ENCODE peak calls at places on chromosomes 1 and 21, in four cellular contexts. X is heart left ventricle, H is GM12891, T is H1. S is an unnamed sample.

GRCh38 chr1:221564891-221565290 is 177.0 kb downstream of the DUSP10 start:
- DNase-seq in T (no peak), H (no peak), X (no peak), S (no peak)

GRCh38 chr21:31124005-31124404 is 85.7 kb upstream of the KRTAP19-8 start:
- DNase-seq in X (no peak), T (no peak), H (no peak), S (no peak)

GRCh38 chr21:46161180-46161799 is 5.9 kb upstream of the FTCD start:
- DNase-seq in T (no peak), X (peak), H (no peak), S (peak)

GRCh38 chr1:162022626-162023025 is 1.0 kb downstream of the OLFML2B start:
- DNase-seq in T (no peak), X (no peak), H (no peak), S (no peak)

GRCh38 chr1:20100632-20101355 is 18.5 kb downstream of the PLA2G2D start:
- DNase-seq in H (peak), X (peak), T (peak), S (peak)

GRCh38 chr1:226217273-226217672 is 6.2 kb upstream of the MIXL1 start:
- DNase-seq in H (no peak), X (no peak), T (no peak), S (no peak)

GRCh38 chr1:225378880-225379279 is 49.0 kb downstream of the LBR start:
- DNase-seq in H (no peak), T (peak), X (no peak), S (no peak)

GRCh38 chr21:17921579-17922530 is 102.7 kb upstream of the C21orf91 start:
- DNase-seq in X (no peak), H (no peak), T (no peak), S (no peak)

GRCh38 chr1:237042467-237042891 is 495 bp downstream of the RYR2 start:
- DNase-seq in X (no peak), H (no peak), T (no peak), S (no peak)

GRCh38 chr1:209723761-209724693 is 19.4 kb downstream of the HSD11B1 start:
- DNase-seq in X (no peak), H (no peak), T (no peak), S (no peak)

GRCh38 chr1:24735619-24736375 is 9.4 kb upstream of the CLIC4 start:
- DNase-seq in H (no peak), X (peak), T (no peak), S (no peak)

GRCh38 chr1:155078496-155079209 is at the start of gene EFNA3:
- DNase-seq in X (peak), T (no peak), H (peak), S (peak)

GRCh38 chr1:233326319-233326994 is 1.1 kb upstream of the MAP3K21 start:
- DNase-seq in H (no peak), T (no peak), X (no peak), S (no peak)

GRCh38 chr1:162019436-162019835 is 4.2 kb downstream of the OLFML2B start:
- DNase-seq in T (no peak), X (no peak), H (no peak), S (no peak)

GRCh38 chr1:98661544-98662353 is at the start of gene SNX7:
- DNase-seq in H (peak), X (peak), T (peak), S (peak)

GRCh38 chr1:98659879-98660278 is 1.6 kb upstream of the SNX7 start:
- DNase-seq in T (no peak), H (no peak), X (no peak), S (no peak)

GRCh38 chr1:98662354-98662665 is 789 bp downstream of the SNX7 start:
- DNase-seq in T (no peak), X (no peak), H (no peak), S (no peak)

DNA sequence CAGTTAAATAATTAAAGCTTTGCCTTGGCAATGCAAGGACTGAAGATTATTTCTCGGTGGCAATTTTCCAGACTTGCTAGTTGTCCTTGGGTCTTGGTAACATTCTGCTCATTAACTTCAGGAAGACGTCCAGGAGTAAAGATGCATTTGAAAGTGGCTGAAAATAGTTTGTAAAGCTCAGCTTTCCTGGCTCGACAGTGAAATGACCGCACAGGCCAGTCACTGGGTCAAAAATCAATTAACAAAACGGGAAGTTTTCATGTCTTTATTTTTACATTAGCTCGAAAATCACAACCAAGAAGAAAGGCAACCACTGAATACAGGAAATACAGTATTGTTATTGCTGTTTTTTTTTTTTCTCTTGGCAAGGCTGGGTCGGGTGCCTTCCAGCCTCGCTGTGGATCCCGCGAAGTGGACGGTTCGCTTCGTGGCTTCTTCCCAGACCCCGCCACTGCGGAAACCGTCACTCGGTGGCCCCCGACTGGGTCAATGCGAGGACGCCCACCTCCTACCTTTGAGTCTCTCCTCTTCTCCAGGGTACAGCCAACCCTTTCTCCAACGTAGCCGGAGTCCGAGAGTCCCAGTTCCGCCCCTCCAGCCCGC is 479 bp upstream of the SNX7 start:
- DNase-seq in T (no peak), H (no peak), X (no peak), S (no peak)
- TF ChIP-seq POLR2A in T (no peak), H (no peak), X (no peak), S (peak)

GRCh38 chr1:63522891-63523728 is at the start of the genes EFCAB7 and ITGB3BP:
- DNase-seq in T (peak), H (peak), X (peak), S (peak)
- TF ChIP-seq POLR2A in T (peak), H (peak), X (peak), S (peak)

GRCh38 chr1:239387304-239388231 is 1.2 kb downstream of the CHRM3 start:
- DNase-seq in H (no peak), X (no peak), T (no peak), S (peak)

GRCh38 chr1:239383714-239384113 is 2.7 kb upstream of the CHRM3 start:
- DNase-seq in T (no peak), H (no peak), X (no peak), S (no peak)

GRCh38 chr1:239389703-239390102 is 3.3 kb downstream of the CHRM3 start:
- DNase-seq in H (no peak), X (no peak), T (no peak), S (no peak)

GRCh38 chr1:239386453-239387303 is at the start of gene CHRM3:
- DNase-seq in H (no peak), X (peak), T (peak), S (peak)

DNA sequence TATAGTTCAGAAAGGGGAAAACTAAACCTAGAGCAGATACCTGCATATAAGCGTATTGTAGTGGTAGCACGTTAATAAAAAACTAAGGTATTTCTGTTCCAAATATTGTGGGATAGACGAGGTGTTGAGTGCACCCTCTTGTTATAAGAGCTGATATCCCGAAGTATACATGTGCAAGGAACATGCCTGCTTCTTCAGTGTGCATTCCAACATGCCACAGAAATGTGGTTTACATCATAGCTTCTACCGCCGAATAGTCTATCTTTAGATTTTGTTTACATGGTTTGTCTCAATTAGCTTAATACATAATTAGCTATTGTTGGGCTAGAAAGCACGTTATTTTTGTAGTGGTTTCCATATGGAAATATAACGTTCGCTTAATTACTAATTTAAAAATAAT is 2.2 kb downstream of the CHRM3 start:
- DNase-seq in T (no peak), H (no peak), X (no peak), S (no peak)
- TF ChIP-seq POLR2A in T (no peak), H (no peak), X (no peak), S (no peak)

DNA sequence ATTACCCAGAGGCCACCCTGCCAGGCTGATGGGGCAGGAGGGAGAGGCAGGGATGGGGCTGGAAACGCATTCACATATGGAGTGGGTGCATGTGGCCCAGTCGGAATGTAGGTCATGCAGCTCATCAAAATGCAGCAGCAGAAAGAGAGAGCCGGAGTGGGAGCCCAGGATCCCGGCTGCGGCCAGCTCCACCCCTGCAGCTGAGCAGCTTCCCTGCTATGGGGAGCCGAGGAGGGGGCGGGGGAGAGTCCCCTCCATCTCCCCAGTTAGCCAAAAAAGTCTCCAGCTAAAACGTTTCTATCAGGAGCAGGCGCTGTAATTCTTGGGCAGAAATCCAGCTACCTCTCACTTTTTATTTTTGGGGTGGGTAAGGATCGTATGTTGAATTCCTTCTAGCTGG is 39.6 kb downstream of the MRPL37 start:
- DNase-seq in T (no peak), X (no peak), H (no peak), S (no peak)
- TF ChIP-seq POLR2A in T (no peak), X (no peak), H (no peak), S (no peak)

DNA sequence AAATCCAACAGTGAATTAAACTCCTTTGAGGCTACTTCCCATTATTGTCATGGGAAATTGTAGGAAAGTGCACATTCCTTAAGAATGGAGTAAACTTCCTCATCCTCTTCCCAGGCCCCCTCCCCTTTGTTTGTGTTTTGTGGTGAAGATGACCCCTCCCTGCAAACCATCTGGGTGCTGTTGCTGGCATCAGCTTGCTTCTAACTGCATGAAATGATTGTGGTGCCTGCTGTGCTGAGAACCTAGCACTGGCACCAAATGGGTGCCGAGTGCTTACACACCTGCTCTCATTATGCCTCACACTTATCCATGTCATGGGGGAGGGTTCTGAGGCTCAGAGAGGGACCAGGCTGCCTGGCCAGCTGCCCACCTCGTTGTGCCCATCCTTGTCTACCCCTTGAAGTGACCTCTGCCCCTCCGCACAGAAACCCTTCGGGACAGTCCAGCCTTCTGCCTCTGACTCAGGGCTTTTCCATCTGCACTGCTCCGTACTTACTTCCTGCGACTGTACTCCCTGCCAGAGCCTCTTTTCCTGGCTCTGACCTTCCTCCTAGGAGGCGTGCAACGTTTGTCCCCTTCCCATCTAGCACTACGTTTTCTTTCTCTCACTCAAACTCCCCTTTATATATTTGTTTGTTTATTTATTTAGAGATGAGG is 30.6 kb downstream of the CAPN2 start:
- DNase-seq in T (no peak), H (no peak), X (no peak), S (no peak)
- TF ChIP-seq POLR2A in T (no peak), H (no peak), X (no peak), S (no peak)

DNA sequence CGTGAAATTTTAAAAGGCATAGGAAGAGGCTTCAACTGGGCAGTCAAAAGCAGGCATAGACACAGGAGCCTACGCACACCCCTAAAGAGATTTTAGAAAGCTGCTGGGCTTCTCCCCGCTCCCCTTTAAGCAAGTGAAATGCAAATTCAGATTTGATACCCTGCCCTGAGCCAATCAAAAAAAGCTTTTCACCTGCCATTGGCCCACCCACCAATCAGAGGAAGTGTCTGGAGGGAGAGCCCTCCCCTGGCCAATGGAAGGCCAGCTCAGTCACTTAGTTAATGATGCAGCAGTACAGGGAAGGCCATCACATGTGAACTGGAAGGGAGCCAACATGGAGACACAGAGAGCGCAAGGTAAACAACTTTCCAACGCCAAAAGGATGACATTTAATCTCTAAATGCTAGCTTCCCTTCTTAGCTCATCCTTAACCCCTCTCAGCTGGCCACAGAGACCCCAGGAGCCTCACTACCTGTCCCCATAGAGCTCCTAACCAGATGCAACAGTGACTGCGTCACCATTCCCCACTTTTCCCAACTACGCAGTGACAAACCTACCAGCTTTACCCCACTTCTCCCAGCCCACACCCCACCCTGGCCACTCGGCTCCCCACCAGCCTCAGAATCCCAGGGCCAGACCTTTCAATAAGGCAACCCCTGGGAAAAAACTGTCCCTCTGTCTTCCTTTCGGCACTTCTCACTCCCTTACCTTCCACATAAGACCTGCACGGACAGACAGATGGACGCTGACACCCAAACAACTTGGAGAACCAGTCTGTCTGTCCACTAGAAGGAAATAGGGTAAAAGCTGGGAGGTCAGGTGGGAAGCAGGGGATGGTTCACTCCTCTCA is 71.0 kb downstream of the CD46 start:
- DNase-seq in X (peak), T (no peak), H (peak), S (peak)
- TF ChIP-seq POLR2A in X (peak), T (no peak), H (peak), S (peak)

GRCh38 chr1:38028105-38028591 is 15.6 kb downstream of the UTP11 start:
- DNase-seq in T (no peak), H (no peak), X (no peak), S (no peak)

GRCh38 chr1:38026592-38027200 is 14.2 kb downstream of the UTP11 start:
- DNase-seq in X (no peak), H (no peak), T (no peak), S (peak)

GRCh38 chr1:38028671-38029070 is 16.1 kb downstream of the UTP11 start:
- DNase-seq in T (no peak), X (no peak), H (no peak), S (no peak)

GRCh38 chr1:38029081-38029681 is 16.6 kb downstream of the UTP11 start:
- DNase-seq in T (no peak), X (no peak), H (no peak), S (no peak)

GRCh38 chr1:38027201-38028104 is 14.9 kb downstream of the UTP11 start:
- DNase-seq in X (no peak), H (no peak), T (no peak), S (no peak)
- TF ChIP-seq POLR2A in X (no peak), H (no peak), T (no peak), S (no peak)

DNA sequence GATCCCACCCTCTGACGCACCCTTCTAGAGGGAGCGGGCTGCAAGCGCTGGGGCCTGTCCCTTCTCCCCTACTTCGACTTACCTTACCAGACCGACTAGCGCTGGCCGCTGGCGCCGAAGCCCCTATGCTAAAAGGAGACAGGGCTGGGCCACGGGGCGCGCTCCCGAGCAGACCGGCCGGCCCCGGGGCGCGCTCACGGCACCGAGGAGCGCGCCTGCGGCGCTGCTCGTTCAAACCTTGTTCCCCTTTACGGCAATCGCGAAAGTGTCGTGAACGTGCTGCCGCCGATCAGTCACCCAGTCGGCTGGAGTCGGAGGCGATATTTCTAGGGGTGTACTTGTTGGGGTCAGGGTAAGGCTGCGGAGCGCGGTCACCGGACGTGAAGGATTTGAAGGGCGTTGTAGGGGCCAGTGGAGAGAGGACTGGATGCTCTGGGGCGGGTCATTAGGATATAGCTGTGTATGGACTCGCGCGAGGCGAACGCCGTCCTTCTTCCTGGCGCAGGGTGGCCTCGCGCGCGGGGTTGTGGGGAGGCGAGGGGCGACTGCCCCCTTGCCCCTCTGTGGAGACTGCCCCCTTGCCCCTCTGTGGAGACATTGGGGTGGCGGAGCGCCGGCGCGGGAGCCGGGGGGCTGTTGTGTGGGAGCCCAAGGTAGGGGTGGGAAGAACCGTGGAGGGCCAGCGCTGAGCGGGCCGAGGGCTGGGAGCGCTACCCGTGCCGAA is at the start of the genes CEPT1 and DRAM2:
- DNase-seq in X (peak), T (peak), H (peak), S (peak)
- TF ChIP-seq POLR2A in X (no peak), T (peak), H (peak), S (peak)